ENCODE peak calls at places on chromosome 18, in five cellular contexts. B is SK-N-SH, L is K562, R is HepG2, O is H1. C is an unnamed sample.

GRCh38 chr18:52426462-52426861 is 86.5 kb downstream of the DCC start:
- DNase-seq in R (no peak), L (no peak), O (no peak), B (no peak), C (no peak)

GRCh38 chr18:10036479-10036878 is 122.7 kb downstream of the VAPA start:
- DNase-seq in O (no peak), L (no peak), B (no peak), R (no peak), C (no peak)

GRCh38 chr18:57959278-57959677 is 84.7 kb upstream of the NEDD4L start:
- DNase-seq in R (peak), B (peak), O (no peak), L (peak), C (peak)

GRCh38 chr18:50695431-50696176 is 124.2 kb downstream of the MRO start:
- DNase-seq in B (no peak), R (no peak), O (no peak), L (no peak), C (no peak)

GRCh38 chr18:57660961-57661360 is 39.3 kb upstream of the NARS1 start:
- DNase-seq in O (no peak), L (peak), B (no peak), R (no peak), C (no peak)

GRCh38 chr18:49814147-49814499 is 790 bp upstream of the ACAA2 start:
- DNase-seq in R (peak), L (peak), O (no peak), B (peak), C (peak)

GRCh38 chr18:75407468-75408437 is 19.8 kb downstream of the SMIM21 start:
- DNase-seq in B (no peak), L (no peak), R (no peak), O (no peak), C (no peak)

GRCh38 chr18:56872140-56872539 is 221.0 kb downstream of the WDR7 start:
- DNase-seq in O (no peak), B (no peak), L (no peak), R (no peak), C (no peak)

GRCh38 chr18:2920027-2920426 is 73.2 kb downstream of the EMILIN2 start:
- DNase-seq in O (no peak), B (no peak), R (no peak), L (no peak), C (no peak)

GRCh38 chr18:46560671-46561045 is 96.4 kb downstream of the LOXHD1 start:
- DNase-seq in O (peak), R (no peak), L (no peak), B (no peak), C (no peak)

GRCh38 chr18:23812566-23813440 is 123.5 kb downstream of the LAMA3 start:
- DNase-seq in B (peak), L (peak), R (no peak), O (no peak), C (peak)

GRCh38 chr18:28607991-28608390 is 431.1 kb upstream of the CDH2 start:
- DNase-seq in O (no peak), R (no peak), B (no peak), L (no peak), C (no peak)

GRCh38 chr18:55999641-56000040 is 411.6 kb upstream of the TCF4 start:
- DNase-seq in L (no peak), B (no peak), R (no peak), O (no peak), C (no peak)

GRCh38 chr18:6057604-6058003 is 162.3 kb upstream of the TMEM200C start:
- DNase-seq in B (no peak), L (no peak), R (no peak), O (no peak), C (no peak)

GRCh38 chr18:50428531-50429206 is 53.8 kb downstream of the SKA1 start:
- DNase-seq in B (peak), R (no peak), L (peak), O (no peak), C (no peak)

GRCh38 chr18:79754831-79755351 is 42.8 kb upstream of the KCNG2 start:
- DNase-seq in B (no peak), R (no peak), L (no peak), O (no peak), C (no peak)

GRCh38 chr18:55234366-55235093 is 275.3 kb upstream of the CCDC68 start:
- DNase-seq in B (peak), O (peak), R (peak), L (peak), C (peak)

GRCh38 chr18:36284671-36285295 is 12.7 kb upstream of the FHOD3 start:
- DNase-seq in R (peak), O (no peak), L (peak), B (peak), C (peak)

GRCh38 chr18:28365406-28365805 is 188.5 kb upstream of the CDH2 start:
- DNase-seq in B (no peak), O (no peak), L (no peak), R (no peak), C (peak)

GRCh38 chr18:56115072-56116038 is 523.0 kb downstream of the TXNL1 start:
- DNase-seq in O (no peak), L (no peak), R (no peak), B (no peak), C (no peak)

GRCh38 chr18:50069422-50069821 is 125.5 kb downstream of the MYO5B start:
- DNase-seq in O (no peak), B (no peak), L (no peak), R (no peak), C (no peak)

GRCh38 chr18:56374005-56374655 is 264.3 kb downstream of the TXNL1 start:
- DNase-seq in B (no peak), L (no peak), R (no peak), O (no peak), C (no peak)

GRCh38 chr18:50836521-50836957 is 16.7 kb upstream of the MRO start:
- DNase-seq in R (no peak), O (no peak), L (no peak), B (no peak), C (no peak)

GRCh38 chr18:45962866-45963265 is 4.3 kb downstream of the EPG5 start:
- DNase-seq in L (no peak), B (no peak), O (no peak), R (no peak), C (no peak)

GRCh38 chr18:62357079-62357719 is 32.1 kb downstream of the TNFRSF11A start:
- DNase-seq in B (no peak), L (no peak), O (no peak), R (no peak), C (no peak)

GRCh38 chr18:2222270-2223185 is 348.8 kb downstream of the METTL4 start:
- DNase-seq in B (no peak), R (no peak), L (no peak), O (no peak), C (peak)

GRCh38 chr18:35519148-35519899 is 21.6 kb upstream of the INO80C start:
- DNase-seq in B (no peak), O (no peak), L (no peak), R (peak), C (no peak)

DNA sequence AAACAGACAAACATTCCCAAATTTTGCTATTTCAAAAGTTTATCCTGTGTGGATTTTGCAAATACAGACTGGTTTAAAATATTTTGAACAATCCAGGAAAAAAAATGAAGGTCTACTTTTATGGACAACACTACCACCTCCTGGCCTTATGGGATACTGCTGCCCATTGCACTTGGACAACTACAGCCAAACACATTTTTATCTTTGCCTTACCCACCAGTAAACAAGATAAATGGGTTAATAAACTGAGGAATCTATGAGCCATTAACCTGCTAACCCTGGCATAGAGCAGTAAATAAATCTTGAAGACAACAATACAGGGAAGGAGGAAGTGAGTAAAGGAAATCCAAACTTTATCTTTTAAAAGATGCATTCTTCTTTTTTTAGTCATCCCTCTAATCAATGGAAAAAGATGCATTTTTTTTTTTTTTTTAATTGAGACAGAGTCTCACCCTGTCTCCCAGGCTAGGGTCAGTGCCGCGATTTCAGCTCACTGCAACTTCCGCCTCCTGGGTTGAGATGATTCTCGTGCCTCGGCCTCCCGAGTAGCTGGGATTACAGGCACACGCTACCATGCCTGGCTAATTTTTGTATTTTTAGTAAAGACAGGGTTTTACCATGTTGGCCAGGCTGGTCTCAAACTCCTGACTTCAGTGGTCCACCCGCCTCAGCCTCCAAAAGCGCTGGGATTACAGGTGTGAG is 2.1 kb upstream of the SPIRE1 start:
- DNase-seq in B (peak), R (peak), L (peak), O (no peak), C (no peak)
- TF ChIP-seq JUND in B (no peak), R (no peak), L (no peak), O (no peak), C (no peak)

GRCh38 chr18:22705328-22705727 is 227.8 kb upstream of the RBBP8 start:
- DNase-seq in L (no peak), O (no peak), B (no peak), R (no peak), C (no peak)
- TF ChIP-seq JUND in L (no peak), O (no peak), B (no peak), R (no peak), C (no peak)

GRCh38 chr18:66316708-66317107 is 287.2 kb downstream of the CDH19 start:
- DNase-seq in L (no peak), R (no peak), O (no peak), B (no peak), C (no peak)
- TF ChIP-seq JUND in L (no peak), R (no peak), O (no peak), B (no peak), C (no peak)

GRCh38 chr18:8385400-8385799 is 223.8 kb upstream of the RAB12 start:
- DNase-seq in B (no peak), R (no peak), L (no peak), O (no peak), C (no peak)

GRCh38 chr18:8379187-8379941 is 229.9 kb upstream of the RAB12 start:
- DNase-seq in B (no peak), R (no peak), O (no peak), L (no peak), C (no peak)

GRCh38 chr18:8380006-8380405 is 229.2 kb upstream of the RAB12 start:
- DNase-seq in B (no peak), L (no peak), R (no peak), O (no peak), C (no peak)

GRCh38 chr18:8380926-8381325 is 228.3 kb upstream of the RAB12 start:
- DNase-seq in B (no peak), O (no peak), R (no peak), L (no peak), C (no peak)

DNA sequence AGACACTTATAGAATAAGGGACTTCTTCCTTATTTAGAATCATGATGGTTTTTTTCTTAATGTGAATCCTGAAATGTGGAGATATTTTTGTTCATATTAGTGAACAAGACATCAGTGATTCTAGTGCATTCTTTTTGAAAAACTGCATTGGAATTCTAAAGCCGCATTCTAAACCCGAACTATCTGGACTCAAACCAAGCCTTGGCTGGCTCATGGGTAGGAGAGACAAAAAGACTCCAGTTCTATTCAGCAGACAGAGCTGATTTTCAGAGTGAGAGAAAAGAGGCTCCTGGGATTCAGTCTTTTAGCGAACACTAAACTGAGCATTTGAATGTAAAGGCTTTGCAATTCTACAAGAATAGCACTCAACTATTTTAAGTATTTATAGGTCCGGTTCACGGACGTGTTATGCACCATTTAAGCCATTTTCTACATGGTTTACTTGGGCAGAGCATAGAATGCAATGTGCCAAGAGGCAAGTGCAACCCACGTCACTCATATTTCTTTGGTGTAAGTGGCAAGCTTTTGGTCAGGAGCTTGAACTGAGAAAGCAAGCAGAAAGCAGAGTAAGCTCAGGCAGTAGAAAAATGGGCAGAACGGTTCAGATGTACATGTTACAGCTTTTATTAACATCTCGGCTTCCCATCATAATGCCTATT is 227.3 kb upstream of the RAB12 start:
- DNase-seq in O (no peak), R (no peak), L (no peak), B (no peak), C (no peak)
- TF ChIP-seq JUND in O (no peak), R (no peak), L (no peak), B (no peak), C (no peak)

GRCh38 chr18:31400191-31400590 is 23.6 kb downstream of the DSG4 start:
- DNase-seq in L (no peak), O (no peak), R (no peak), B (no peak), C (no peak)
- TF ChIP-seq JUND in L (no peak), O (no peak), R (no peak), B (no peak), C (no peak)

DNA sequence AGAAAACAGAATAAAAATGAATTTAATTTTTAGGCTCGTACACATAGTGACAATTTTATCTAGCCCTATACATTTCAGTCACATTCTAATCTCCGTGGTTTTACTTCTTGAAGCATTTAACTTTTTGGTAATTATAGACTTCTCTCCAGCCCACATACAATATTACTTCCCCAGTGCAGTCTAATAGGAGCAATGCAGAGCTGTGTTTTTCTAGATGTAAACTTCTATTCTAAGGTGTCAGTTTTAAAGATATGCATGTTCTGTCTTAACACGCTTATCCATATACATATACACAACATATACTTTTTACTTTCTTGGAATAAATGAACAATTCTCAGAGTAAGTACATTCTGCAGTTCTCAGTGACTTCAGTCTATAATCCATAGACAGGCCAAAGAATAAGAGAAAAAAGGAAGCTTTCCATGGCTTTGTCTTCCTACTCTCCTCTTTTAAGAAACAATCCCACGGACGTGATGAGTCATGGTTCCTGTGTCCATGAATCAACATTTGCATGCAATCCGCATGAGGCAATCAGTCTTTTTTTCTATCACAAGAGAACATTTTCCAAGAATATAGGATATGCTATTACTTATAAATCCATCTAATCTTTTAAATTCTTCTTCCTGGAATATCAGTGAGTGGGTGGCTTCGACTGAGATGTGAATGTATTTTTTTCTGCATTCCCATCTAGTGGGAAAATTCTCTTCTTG is 42.8 kb downstream of the CCDC102B start:
- DNase-seq in O (no peak), R (peak), B (no peak), L (no peak), C (no peak)
- TF ChIP-seq JUND in O (peak), R (no peak), B (peak), L (no peak), C (no peak)

GRCh38 chr18:77089796-77090285 is 42.7 kb downstream of the MBP start:
- DNase-seq in B (no peak), L (no peak), R (no peak), O (no peak), C (no peak)

GRCh38 chr18:77086656-77087390 is 45.8 kb downstream of the MBP start:
- DNase-seq in R (no peak), O (no peak), L (no peak), B (no peak), C (no peak)

GRCh38 chr18:77086034-77086433 is 46.5 kb downstream of the MBP start:
- DNase-seq in O (no peak), L (no peak), B (no peak), R (no peak), C (no peak)

GRCh38 chr18:77088977-77089795 is 43.4 kb downstream of the MBP start:
- DNase-seq in O (no peak), L (no peak), B (no peak), R (no peak), C (peak)

DNA sequence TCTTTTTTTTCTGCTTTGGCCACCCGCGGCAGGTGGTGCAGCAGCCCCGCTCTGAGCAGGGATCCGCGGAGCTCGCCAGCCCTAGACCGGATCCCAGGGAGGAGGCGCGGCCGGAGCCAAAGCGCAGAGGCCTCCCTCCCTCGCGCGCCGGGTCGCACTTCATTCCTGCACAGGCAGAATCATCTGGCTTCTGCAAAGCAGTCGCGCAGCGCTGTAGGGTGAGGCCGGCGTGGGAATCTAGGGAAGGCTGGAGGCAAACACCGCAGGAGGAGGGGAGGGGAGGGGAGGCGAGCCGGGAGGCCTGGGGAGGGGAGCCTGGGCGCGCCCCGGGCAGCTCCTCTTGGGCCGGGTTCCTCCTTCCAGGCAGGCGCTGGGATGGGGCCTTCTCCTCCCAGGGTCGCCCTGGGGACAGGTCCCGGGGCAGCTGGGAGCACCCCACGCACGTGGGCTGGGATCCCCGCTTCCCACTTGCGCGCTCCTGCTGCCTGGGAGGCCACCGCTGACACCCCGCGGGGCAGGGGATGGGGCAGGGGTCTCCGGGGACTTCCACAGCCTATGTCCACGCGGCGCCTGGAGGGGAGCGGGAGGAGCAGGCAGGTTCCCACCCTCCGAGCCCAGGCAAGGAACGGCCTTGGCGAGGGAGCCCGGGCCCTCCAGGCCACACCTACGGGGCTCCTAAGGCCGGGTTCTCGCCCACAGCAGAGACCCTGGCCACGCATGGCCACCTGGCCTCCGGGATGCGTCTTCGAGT is 45.0 kb downstream of the MBP start:
- DNase-seq in L (no peak), O (peak), B (no peak), R (no peak), C (no peak)
- TF ChIP-seq JUND in L (no peak), O (no peak), B (no peak), R (no peak), C (no peak)

GRCh38 chr18:7940976-7941375 is 373.9 kb downstream of the PTPRM start:
- DNase-seq in R (no peak), B (peak), O (no peak), L (no peak), C (no peak)

GRCh38 chr18:7946724-7947377 is 379.7 kb downstream of the PTPRM start:
- DNase-seq in B (peak), O (no peak), L (no peak), R (no peak), C (no peak)

GRCh38 chr18:7941533-7941932 is 374.4 kb downstream of the PTPRM start:
- DNase-seq in R (no peak), L (no peak), B (peak), O (no peak), C (no peak)

GRCh38 chr18:7950380-7951143 is 383.4 kb downstream of the PTPRM start:
- DNase-seq in R (peak), L (peak), O (no peak), B (no peak), C (no peak)

GRCh38 chr18:7945882-7946281 is 378.8 kb downstream of the PTPRM start:
- DNase-seq in R (peak), L (no peak), B (no peak), O (no peak), C (no peak)
- TF ChIP-seq JUND in R (no peak), L (no peak), B (peak), O (no peak), C (no peak)

C was measured in T47D.